ENCODE peak calls at places on chromosome 10, in five cellular contexts. H is hypothalamus; D is stimulated activated CD4-positive, alpha-beta T cell treated with anti-CD3 and anti-CD28 coated beads, TNF-alpha, amount 100 ng/mL, for 1 hour; F is neural progenitor cell; E is BJ. R is an unnamed sample.

GRCh38 chr10:97069576-97070362 is 116.0 kb downstream of the SLIT1 start:
- DNase-seq in E (no peak), F (no peak), H (no peak), D (no peak), R (peak)

GRCh38 chr10:92290076-92290836 is 622 bp downstream of the CPEB3 start:
- DNase-seq in F (no peak), D (peak), E (no peak), H (peak), R (peak)

GRCh38 chr10:93742633-93743349 is 14.9 kb upstream of the LGI1 start:
- DNase-seq in E (no peak), F (no peak), H (no peak), D (no peak), R (no peak)

GRCh38 chr10:68135922-68136718 is 26.8 kb downstream of the MYPN start:
- DNase-seq in E (peak), H (no peak), F (no peak), D (no peak), R (peak)

GRCh38 chr10:86415099-86415498 is 48.5 kb upstream of the GRID1 start:
- DNase-seq in D (no peak), H (no peak), F (no peak), E (no peak), R (no peak)

GRCh38 chr10:98167191-98167590 is 32.7 kb downstream of the R3HCC1L start:
- DNase-seq in H (no peak), F (no peak), D (no peak), E (no peak), R (no peak)

GRCh38 chr10:124888262-124888661 is 53.7 kb upstream of the ZRANB1 start:
- DNase-seq in E (no peak), F (no peak), H (no peak), D (no peak), R (no peak)

GRCh38 chr10:126561499-126562208 is 108.8 kb downstream of the C10orf90 start:
- DNase-seq in H (no peak), E (no peak), D (no peak), F (peak), R (no peak)

GRCh38 chr10:130790339-130790738 is 521.2 kb downstream of the TCERG1L start:
- DNase-seq in E (no peak), D (no peak), F (no peak), H (no peak), R (no peak)

GRCh38 chr10:126536656-126537055 is 133.8 kb downstream of the C10orf90 start:
- DNase-seq in D (no peak), E (no peak), F (no peak), H (no peak), R (no peak)

GRCh38 chr10:78332013-78332412 is 298.4 kb downstream of the RPS24 start:
- DNase-seq in D (no peak), H (no peak), E (no peak), F (no peak), R (no peak)

GRCh38 chr10:34364253-34365037 is 450.7 kb downstream of the PARD3 start:
- DNase-seq in E (no peak), F (no peak), H (no peak), D (no peak), R (no peak)

GRCh38 chr10:97713351-97713827 is at the start of gene MARVELD1:
- DNase-seq in F (peak), D (no peak), H (no peak), E (no peak), R (peak)

GRCh38 chr10:118760265-118760664 is 5.5 kb upstream of the CACUL1 start:
- DNase-seq in E (no peak), D (no peak), F (peak), H (no peak), R (no peak)

GRCh38 chr10:16891375-16892313 is 74.4 kb upstream of the RSU1 start:
- DNase-seq in F (peak), D (peak), E (peak), H (no peak), R (peak)

GRCh38 chr10:129093641-129094040 is 373.4 kb upstream of the MGMT start:
- DNase-seq in D (no peak), F (no peak), E (no peak), H (no peak), R (no peak)

GRCh38 chr10:91420868-91421267 is 10.7 kb downstream of the HECTD2 start:
- DNase-seq in F (no peak), E (no peak), H (no peak), D (no peak), R (peak)

GRCh38 chr10:122233857-122234348 is 37.2 kb upstream of the BTBD16 start:
- DNase-seq in D (no peak), E (no peak), H (no peak), F (no peak), R (no peak)

GRCh38 chr10:48554668-48555067 is 50.2 kb downstream of the ARHGAP22 start:
- DNase-seq in F (no peak), D (no peak), E (no peak), H (no peak), R (no peak)

GRCh38 chr10:15167411-15168295 is 840 bp downstream of the NMT2 start:
- DNase-seq in F (peak), E (no peak), D (peak), H (no peak), R (peak)

R was measured in astrocyte of the spinal cord.